ENCODE peak calls at places on chromosomes 1 and 21, in seven cellular contexts. Z is ovary; C is neural progenitor cell; S is astrocyte; H is CD8-positive, alpha-beta memory T cell; O is naive thymus-derived CD4-positive, alpha-beta T cell; V is Peyer's patch. P is an unnamed sample. For H3K4me1, the result is how much of the 10 kb centered on the place peaks cover.

GRCh38 chr1:24673336-24673735 is 30.2 kb downstream of the SRRM1 start:
- DNase-seq in Z (no peak), C (no peak), S (peak), H (no peak), O (no peak), V (no peak), P (no peak)

GRCh38 chr21:45593162-45594022 is 50.1 kb upstream of the PCBP3 start:
- DNase-seq in Z (no peak), C (no peak), S (no peak), H (no peak), O (no peak), V (peak), P (no peak)

GRCh38 chr1:65846911-65847310 is 54.2 kb downstream of the PDE4B start:
- DNase-seq in Z (no peak), C (no peak), S (no peak), H (no peak), O (no peak), V (no peak), P (no peak)

GRCh38 chr1:107842241-107842640 is 122.7 kb downstream of the VAV3 start:
- DNase-seq in Z (no peak), C (no peak), S (no peak), H (no peak), O (no peak), V (no peak), P (no peak)

GRCh38 chr1:36136535-36136934 is 11.5 kb upstream of the COL8A2 start:
- DNase-seq in Z (no peak), C (no peak), S (peak), H (no peak), O (no peak), V (no peak), P (no peak)

GRCh38 chr1:19737413-19737812 is 62.3 kb downstream of the TMCO4 start:
- DNase-seq in Z (no peak), C (no peak), S (peak), H (no peak), O (no peak), V (no peak), P (no peak)

GRCh38 chr1:11692899-11693590 is 1.5 kb downstream of the DRAXIN start:
- DNase-seq in Z (no peak), C (peak), S (peak), H (peak), O (peak), V (no peak), P (no peak)

GRCh38 chr1:29062157-29062942 is 61.4 kb downstream of the TMEM200B start:
- DNase-seq in Z (no peak), C (no peak), S (no peak), H (no peak), O (no peak), V (no peak), P (no peak)

GRCh38 chr1:172719694-172720138 is 60.8 kb downstream of the FASLG start:
- DNase-seq in Z (no peak), C (peak), S (peak), H (no peak), O (peak), V (no peak), P (peak)

GRCh38 chr1:235127203-235127602 is 1.4 kb downstream of the TOMM20 start:
- DNase-seq in Z (no peak), C (no peak), S (no peak), H (no peak), O (no peak), V (no peak), P (no peak)

DNA sequence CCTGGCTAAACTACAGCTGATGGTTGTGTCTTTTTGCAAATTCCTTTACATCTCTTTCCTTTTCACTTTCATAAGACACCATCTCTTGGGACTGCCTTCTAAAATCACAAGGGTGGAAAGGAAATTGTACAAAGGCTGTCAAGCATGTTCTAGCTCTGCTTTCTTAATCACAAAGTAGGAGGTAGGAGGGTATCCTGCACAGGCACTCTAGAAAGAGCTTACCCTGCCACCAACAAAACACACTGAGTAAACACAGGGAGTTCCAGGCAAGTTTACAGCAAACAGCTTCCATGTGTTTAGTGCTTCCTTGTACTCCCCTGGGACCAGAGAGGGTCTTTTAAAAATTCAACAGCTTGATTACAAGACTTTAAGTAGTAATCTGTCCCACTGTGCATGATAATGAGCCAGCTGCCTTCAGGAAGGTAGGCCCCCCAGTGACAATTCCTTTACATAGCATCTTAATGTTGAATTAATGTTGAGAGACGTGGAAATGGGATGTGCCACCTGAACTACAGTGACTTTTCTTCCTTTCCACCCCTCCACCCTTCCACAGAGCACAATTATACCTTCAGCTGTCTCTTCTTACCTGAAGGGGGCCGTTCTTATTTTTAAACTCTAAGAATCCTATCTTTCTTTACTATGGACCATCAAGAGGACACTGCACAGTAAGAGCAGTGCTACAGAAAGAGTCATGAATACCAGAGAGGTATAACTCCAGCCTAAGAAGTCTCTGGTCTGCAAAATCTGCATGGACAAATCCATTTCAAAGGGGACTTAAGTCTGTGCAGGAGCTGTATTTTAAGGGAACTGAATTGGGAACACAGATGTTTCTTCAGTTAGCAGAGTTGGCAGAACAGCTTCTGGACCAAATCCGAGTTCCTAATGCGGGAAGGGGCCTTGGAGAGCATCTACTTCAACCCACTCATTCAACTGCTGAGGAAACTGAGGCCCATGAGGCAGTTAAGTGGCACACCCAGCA is 2.2 kb downstream of the PLPP3 start:
- DNase-seq in Z (no peak), C (peak), S (no peak), H (no peak), O (no peak), V (no peak), P (no peak)
- H3K4me1 ChIP-seq in Z (under half), C (under half), S (under half), H (under half), O (under half), V (under half), P (half or more)

DNA sequence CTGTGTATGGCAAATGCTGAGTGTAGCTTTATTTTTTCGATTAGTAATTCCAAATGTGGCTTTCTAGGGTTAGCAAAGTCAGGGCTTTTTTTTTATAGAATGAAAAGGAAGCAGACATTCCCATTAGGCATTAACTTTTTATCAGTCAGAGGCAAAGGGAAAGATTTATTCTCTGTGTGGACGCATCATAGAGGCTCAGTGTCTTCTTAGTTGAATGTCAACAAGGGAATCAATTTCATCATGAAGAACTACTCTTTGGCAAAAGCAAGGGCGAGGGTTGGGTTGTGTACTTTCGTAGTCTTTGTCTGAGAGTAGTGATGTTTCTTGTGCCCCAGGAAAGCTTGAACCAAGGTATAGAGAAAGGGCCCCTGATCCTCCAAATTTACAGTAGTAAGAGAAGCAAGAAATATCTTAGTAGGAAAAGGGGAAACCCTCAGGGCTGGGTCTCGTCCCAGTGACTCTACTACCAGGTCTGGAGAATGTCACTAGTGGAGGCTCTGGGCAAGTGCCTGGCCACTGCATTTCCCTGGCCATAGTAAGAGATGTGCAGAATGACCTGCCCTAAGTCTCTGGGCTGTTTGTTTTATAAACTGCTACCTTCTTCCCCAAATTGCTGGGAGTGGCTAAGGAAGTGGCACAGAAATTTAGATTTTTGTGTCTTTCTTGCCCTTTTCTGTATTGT is 30.0 kb upstream of the MACF1 start:
- DNase-seq in Z (no peak), C (no peak), S (no peak), H (no peak), O (no peak), V (no peak), P (no peak)
- H3K4me1 ChIP-seq in Z (under half), C (half or more), S (half or more), H (under half), O (under half), V (under half), P (under half)

GRCh38 chr1:76053021-76053420 is 21.5 kb upstream of the ST6GALNAC3 start:
- DNase-seq in Z (no peak), C (peak), S (no peak), H (no peak), O (no peak), V (no peak), P (no peak)

GRCh38 chr1:76059461-76059860 is 15.1 kb upstream of the ST6GALNAC3 start:
- DNase-seq in Z (no peak), C (peak), S (no peak), H (no peak), O (no peak), V (no peak), P (no peak)

GRCh38 chr1:76054357-76054756 is 20.2 kb upstream of the ST6GALNAC3 start:
- DNase-seq in Z (no peak), C (no peak), S (no peak), H (no peak), O (no peak), V (no peak), P (no peak)

GRCh38 chr1:76055987-76056386 is 18.6 kb upstream of the ST6GALNAC3 start:
- DNase-seq in Z (no peak), C (no peak), S (no peak), H (no peak), O (no peak), V (no peak), P (no peak)
- H3K4me1 ChIP-seq in Z (under half), C (under half), S (under half), H (under half), O (under half), V (under half), P (under half)

GRCh38 chr1:26533951-26534514 is 4.5 kb downstream of the RPS6KA1 start:
- DNase-seq in Z (no peak), C (no peak), S (no peak), H (no peak), O (no peak), V (no peak), P (no peak)

GRCh38 chr1:26536521-26536920 is 7.0 kb downstream of the RPS6KA1 start:
- DNase-seq in Z (no peak), C (no peak), S (no peak), H (no peak), O (no peak), V (no peak), P (no peak)

GRCh38 chr1:26537951-26538352 is 8.4 kb downstream of the RPS6KA1 start:
- DNase-seq in Z (no peak), C (peak), S (no peak), H (no peak), O (no peak), V (peak), P (no peak)

GRCh38 chr1:26536081-26536480 is 6.5 kb downstream of the RPS6KA1 start:
- DNase-seq in Z (no peak), C (no peak), S (no peak), H (no peak), O (no peak), V (no peak), P (no peak)

GRCh38 chr1:26535201-26535600 is 5.6 kb downstream of the RPS6KA1 start:
- DNase-seq in Z (no peak), C (no peak), S (no peak), H (no peak), O (no peak), V (peak), P (no peak)
- H3K4me1 ChIP-seq in Z (under half), C (under half), S (under half), H (half or more), O (half or more), V (under half), P (under half)

DNA sequence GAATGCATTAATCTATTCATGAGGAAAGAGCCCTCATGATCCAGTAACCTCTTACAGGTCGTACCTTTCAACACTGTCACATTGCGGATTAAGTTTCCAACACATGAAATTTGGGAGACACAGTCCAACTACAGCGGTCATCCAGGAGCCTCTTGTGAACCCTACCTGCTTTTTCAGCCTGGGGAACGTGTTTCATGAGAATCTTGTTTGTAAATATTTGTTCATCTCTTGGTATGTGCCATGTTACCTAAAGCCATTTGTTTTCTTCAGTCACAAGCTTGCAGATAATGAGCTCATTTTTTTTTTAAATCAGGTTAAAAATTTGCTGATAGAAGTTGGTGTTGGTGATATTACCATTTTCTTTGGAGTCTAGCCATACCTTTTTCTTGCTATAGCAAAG is 37.2 kb upstream of the PDC start:
- DNase-seq in Z (no peak), C (no peak), S (no peak), H (no peak), O (no peak), V (no peak), P (no peak)
- H3K4me1 ChIP-seq in Z (under half), C (under half), S (under half), H (under half), O (under half), V (under half), P (under half)

P was measured in tibial nerve.